ENCODE peak calls at places on chromosomes 2 and 18, in ten cellular contexts. E is neural progenitor cell, C is HCT116, N is IMR-90, Z is HepG2, W is uterus, R is breast epithelium, J is endothelial cell of umbilical vein, S is tibial artery, T is stomach. X is an unnamed sample.

GRCh38 chr2:47917562-47917961 is 11.3 kb upstream of the FBXO11 start:
- DNase-seq in E (no peak), C (no peak), N (no peak), Z (no peak), W (no peak), R (no peak), J (no peak), S (no peak), T (no peak), X (no peak)

GRCh38 chr2:190270298-190270697 is 49.3 kb downstream of the HIBCH start:
- DNase-seq in E (no peak), C (no peak), N (peak; percentile 79), Z (peak; percentile 56), W (no peak), R (no peak), J (no peak), S (no peak), T (no peak), X (no peak)

GRCh38 chr2:231467016-231467545 is 2.8 kb upstream of the NCL start:
- DNase-seq in E (no peak), C (no peak), N (no peak), Z (no peak), W (no peak), R (no peak), J (no peak), S (no peak), T (no peak), X (no peak)

GRCh38 chr2:30639836-30640235 is 167.4 kb downstream of the CAPN13 start:
- DNase-seq in E (no peak), C (no peak), N (no peak), Z (no peak), W (no peak), R (no peak), J (no peak), S (no peak), T (no peak), X (no peak)

GRCh38 chr2:71045841-71046495 is 22.5 kb upstream of the NAGK start:
- DNase-seq in E (no peak), C (no peak), N (no peak), Z (no peak), W (no peak), R (no peak), J (no peak), S (no peak), T (no peak), X (no peak)

GRCh38 chr2:206204710-206205109 is 45.0 kb downstream of the EEF1B2 start:
- DNase-seq in E (no peak), C (no peak), N (no peak), Z (no peak), W (no peak), R (no peak), J (no peak), S (no peak), T (no peak), X (no peak)

GRCh38 chr2:232473467-232473890 is 14.2 kb downstream of the ECEL1 start:
- DNase-seq in E (no peak), C (no peak), N (no peak), Z (no peak), W (no peak), R (no peak), J (no peak), S (no peak), T (no peak), X (no peak)

GRCh38 chr2:71833855-71834554 is 313.7 kb downstream of the CYP26B1 start:
- DNase-seq in E (no peak), C (no peak), N (no peak), Z (no peak), W (peak; percentile 59), R (no peak), J (no peak), S (peak; percentile 77), T (no peak), X (no peak)

DNA sequence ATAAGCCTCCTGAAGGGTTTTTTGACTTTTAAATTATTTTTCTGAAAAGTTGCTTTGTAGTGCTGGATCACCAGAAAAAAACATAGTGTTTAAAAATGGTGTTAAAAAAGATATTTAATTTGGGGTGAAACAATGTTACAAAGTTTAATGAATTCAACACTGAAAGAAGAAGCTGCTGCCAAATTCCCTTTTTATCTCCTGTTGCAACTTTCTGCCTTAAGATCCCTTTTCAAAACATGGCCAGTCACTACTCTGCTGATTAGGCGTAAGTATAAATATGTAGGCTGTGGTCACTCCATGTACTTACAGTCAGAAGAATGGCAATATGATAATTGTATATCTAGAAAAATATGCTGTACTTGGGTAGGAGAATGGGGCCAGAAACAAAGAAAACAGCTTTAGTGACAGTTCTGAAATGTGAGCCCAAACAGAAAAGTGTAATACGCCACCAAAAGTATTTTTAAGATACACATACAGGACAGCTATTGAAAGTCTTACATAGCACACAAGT is 123.5 kb upstream of the ZBTB14 start:
- DNase-seq in E (no peak), C (no peak), N (no peak), Z (no peak), W (no peak), R (no peak), J (no peak), S (no peak), T (no peak), X (no peak)
- H3K4me1 ChIP-seq in E (peaks cover 15% of the 10 kb centered on the region), C (no peaks in the 10 kb centered on the region), N (no peaks in the 10 kb centered on the region), Z (no peaks in the 10 kb centered on the region), W (no peaks in the 10 kb centered on the region), R (no peaks in the 10 kb centered on the region), J (no peaks in the 10 kb centered on the region), S (no peaks in the 10 kb centered on the region), T (no peaks in the 10 kb centered on the region), X (no peaks in the 10 kb centered on the region)

GRCh38 chr2:196486145-196486544 is 153.4 kb upstream of the CCDC150 start:
- DNase-seq in E (no peak), C (no peak), N (no peak), Z (no peak), W (no peak), R (no peak), J (no peak), S (no peak), T (no peak), X (no peak)

GRCh38 chr2:196482119-196483065 is 157.1 kb upstream of the CCDC150 start:
- DNase-seq in E (no peak), C (no peak), N (peak; percentile 55), Z (no peak), W (no peak), R (no peak), J (no peak), S (no peak), T (no peak), X (no peak)

GRCh38 chr2:196489366-196489765 is 150.1 kb upstream of the CCDC150 start:
- DNase-seq in E (no peak), C (no peak), N (no peak), Z (no peak), W (no peak), R (no peak), J (no peak), S (no peak), T (no peak), X (no peak)

GRCh38 chr2:196492946-196493345 is 146.6 kb upstream of the CCDC150 start:
- DNase-seq in E (no peak), C (no peak), N (no peak), Z (no peak), W (no peak), R (no peak), J (no peak), S (no peak), T (no peak), X (no peak)

DNA sequence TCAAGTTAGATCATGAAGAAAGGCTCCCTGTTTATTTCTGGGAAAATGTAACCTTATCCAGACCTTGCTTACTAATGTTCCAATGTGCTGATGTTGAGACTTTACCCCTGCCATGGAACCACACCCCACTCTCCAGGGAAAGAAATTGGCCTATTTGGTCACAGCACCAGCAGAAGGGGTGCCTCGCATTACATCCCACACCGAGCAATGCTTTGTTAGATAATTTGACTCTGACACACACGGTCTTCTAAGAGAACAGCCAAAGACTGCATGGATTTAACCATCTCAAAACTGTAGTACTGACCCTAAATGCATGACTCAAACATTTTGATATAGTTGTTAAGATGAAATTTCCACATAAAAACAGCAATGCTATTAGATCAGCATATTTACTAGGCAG is 152.1 kb upstream of the CCDC150 start:
- DNase-seq in E (no peak), C (no peak), N (no peak), Z (no peak), W (no peak), R (no peak), J (no peak), S (no peak), T (no peak), X (no peak)
- H3K27ac ChIP-seq in E (no peak overlapping the region), C (no peak overlapping the region), N (no peak overlapping the region), Z (no peak overlapping the region), W (no peak overlapping the region), R (no peak overlapping the region), J (no peak overlapping the region), S (no peak overlapping the region), T (no peak overlapping the region), X (no peak overlapping the region)

GRCh38 chr2:46118656-46119338 is 178.4 kb upstream of the EPAS1 start:
- DNase-seq in E (no peak), C (no peak), N (no peak), Z (no peak), W (no peak), R (no peak), J (peak; percentile 95), S (no peak), T (no peak), X (no peak)

GRCh38 chr2:46119453-46119852 is 177.8 kb upstream of the EPAS1 start:
- DNase-seq in E (no peak), C (no peak), N (no peak), Z (peak; percentile 48), W (no peak), R (no peak), J (no peak), S (no peak), T (no peak), X (no peak)

GRCh38 chr2:46122318-46122970 is 174.8 kb upstream of the EPAS1 start:
- DNase-seq in E (no peak), C (no peak), N (no peak), Z (no peak), W (no peak), R (no peak), J (no peak), S (no peak), T (no peak), X (no peak)

GRCh38 chr2:46122971-46123365 is 174.2 kb upstream of the EPAS1 start:
- DNase-seq in E (no peak), C (no peak), N (no peak), Z (no peak), W (no peak), R (no peak), J (peak; percentile 76), S (no peak), T (no peak), X (no peak)

DNA sequence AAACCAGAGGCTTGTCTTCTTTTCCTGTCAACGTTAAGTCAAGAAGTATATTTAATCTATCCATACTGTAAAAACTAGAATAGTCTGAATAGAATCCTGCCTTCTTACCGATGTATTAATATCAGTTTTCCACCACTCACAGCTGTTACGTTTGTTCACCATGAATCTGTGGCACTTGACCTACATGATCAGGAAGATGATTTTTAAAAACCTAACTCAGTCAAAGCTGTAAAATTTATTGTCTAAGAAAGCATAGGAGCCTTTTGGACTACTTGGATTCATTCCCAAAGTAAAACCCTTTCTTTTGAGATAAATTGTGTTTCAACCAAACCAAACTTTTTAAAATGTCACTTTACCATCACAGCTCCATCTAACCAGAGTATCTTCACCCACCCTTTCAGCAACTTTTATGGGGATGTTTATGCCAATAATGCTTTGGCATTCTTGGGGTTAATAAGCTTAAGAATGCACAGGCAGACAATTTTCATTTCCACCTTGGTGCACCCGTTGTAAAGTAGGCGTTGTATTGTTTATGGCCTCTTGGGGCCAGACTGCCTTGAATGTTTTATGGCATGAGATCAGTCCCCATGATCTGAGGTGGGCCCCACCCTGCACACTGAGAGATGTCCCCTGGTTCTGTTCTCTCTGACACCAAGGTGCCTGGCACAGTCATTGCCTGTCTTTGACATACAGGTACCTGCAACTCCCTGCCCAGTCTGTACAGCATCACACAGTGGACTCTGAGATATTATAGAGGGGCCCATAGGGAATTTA is 176.2 kb upstream of the EPAS1 start:
- DNase-seq in E (no peak), C (no peak), N (no peak), Z (no peak), W (no peak), R (no peak), J (no peak), S (no peak), T (no peak), X (no peak)
- H3K4me1 ChIP-seq in E (no peaks in the 10 kb centered on the region), C (peaks cover 14% of the 10 kb centered on the region), N (peaks cover 15% of the 10 kb centered on the region), Z (peaks cover 18% of the 10 kb centered on the region), W (peaks cover 9% of the 10 kb centered on the region), R (no peaks in the 10 kb centered on the region), J (peaks cover 48% of the 10 kb centered on the region), S (no peaks in the 10 kb centered on the region), T (peaks cover 39% of the 10 kb centered on the region), X (no peaks in the 10 kb centered on the region)

GRCh38 chr2:217878865-217879595 is 123.8 kb downstream of the TNS1 start:
- DNase-seq in E (peak; percentile 60), C (no peak), N (no peak), Z (no peak), W (no peak), R (no peak), J (no peak), S (no peak), T (no peak), X (no peak)

GRCh38 chr2:217875556-217876252 is 127.1 kb downstream of the TNS1 start:
- DNase-seq in E (no peak), C (no peak), N (peak; percentile 57), Z (no peak), W (no peak), R (no peak), J (no peak), S (no peak), T (no peak), X (no peak)

GRCh38 chr2:217877866-217878265 is 124.9 kb downstream of the TNS1 start:
- DNase-seq in E (no peak), C (no peak), N (no peak), Z (no peak), W (no peak), R (no peak), J (no peak), S (no peak), T (no peak), X (no peak)

GRCh38 chr2:217875138-217875537 is 127.7 kb downstream of the TNS1 start:
- DNase-seq in E (no peak), C (no peak), N (no peak), Z (no peak), W (no peak), R (no peak), J (no peak), S (no peak), T (no peak), X (no peak)

DNA sequence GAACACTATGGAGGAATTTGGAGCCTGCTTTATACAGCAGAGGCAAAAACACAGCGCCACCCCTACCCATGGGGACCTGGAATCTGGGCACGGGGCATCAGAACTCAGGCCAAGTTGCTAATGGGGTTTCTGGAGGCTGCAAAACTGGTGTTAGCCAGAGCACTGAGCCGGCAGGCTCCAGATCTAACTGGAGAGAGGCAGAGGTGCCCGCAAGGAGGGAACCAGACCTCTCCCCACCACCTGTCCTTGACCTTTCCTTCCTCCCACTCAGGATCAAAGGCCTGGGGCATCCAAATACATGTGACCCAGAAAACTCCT is 126.6 kb downstream of the TNS1 start:
- DNase-seq in E (no peak), C (no peak), N (no peak), Z (no peak), W (no peak), R (no peak), J (no peak), S (no peak), T (no peak), X (no peak)
- H3K27ac ChIP-seq in E (no peak overlapping the region), C (no peak overlapping the region), N (no peak overlapping the region), Z (no peak overlapping the region), W (peak overlapping the region; percentile 14), R (no peak overlapping the region), J (no peak overlapping the region), S (peak overlapping the region; percentile 69), T (peak overlapping the region; percentile 39), X (no peak overlapping the region)

X was measured in CD8-positive, alpha-beta memory T cell.